ENCODE peak calls at places on chromosomes 3 and 15, in seven cellular contexts. T is activated gamma-delta T cell treated with Interleukin-2 at 50 U/mL for 16 hours, P is posterior cingulate gyrus, E is EH, F is anterior cingulate cortex, K is lower leg skin, Y is NCI-H1417. Z is an unnamed sample.

GRCh38 chr15:65077981-65078352 is 1.4 kb downstream of the KBTBD13 start:
- DNase-seq in T (peak), P (peak), E (peak), F (no peak), K (no peak), Y (no peak), Z (peak)

GRCh38 chr3:52277972-52278509 is 408 bp downstream of the WDR82 start:
- DNase-seq in T (peak), P (peak), E (no peak), F (no peak), K (peak), Y (peak), Z (no peak)

GRCh38 chr3:187293514-187293870 is 2.0 kb upstream of the MASP1 start:
- DNase-seq in T (no peak), P (no peak), E (peak), F (no peak), K (no peak), Y (no peak), Z (no peak)

GRCh38 chr15:33735637-33736247 is 232.6 kb upstream of the CHRM5 start:
- DNase-seq in T (no peak), P (no peak), E (peak), F (no peak), K (no peak), Y (peak), Z (peak)

GRCh38 chr3:134374791-134375541 is 719 bp upstream of the AMOTL2 start:
- DNase-seq in T (no peak), P (no peak), E (peak), F (no peak), K (peak), Y (no peak), Z (no peak)

GRCh38 chr15:94282269-94283250 is 51.2 kb downstream of the MCTP2 start:
- DNase-seq in T (no peak), P (no peak), E (no peak), F (no peak), K (no peak), Y (no peak), Z (no peak)

GRCh38 chr15:62809106-62809967 is 233.2 kb upstream of the TPM1 start:
- DNase-seq in T (no peak), P (no peak), E (peak), F (no peak), K (no peak), Y (no peak), Z (peak)

GRCh38 chr3:156676467-156677119 is 2.2 kb downstream of the TIPARP start:
- DNase-seq in T (no peak), P (no peak), E (no peak), F (no peak), K (no peak), Y (no peak), Z (no peak)

GRCh38 chr3:189772584-189772983 is 141.4 kb downstream of the TP63 start:
- DNase-seq in T (no peak), P (no peak), E (peak), F (no peak), K (no peak), Y (no peak), Z (peak)

GRCh38 chr15:36867436-36867835 is 232.9 kb downstream of the MEIS2 start:
- DNase-seq in T (no peak), P (no peak), E (no peak), F (no peak), K (no peak), Y (no peak), Z (no peak)

GRCh38 chr15:92930776-92931175 is 30.7 kb downstream of the CHD2 start:
- DNase-seq in T (no peak), P (no peak), E (peak), F (no peak), K (no peak), Y (peak), Z (no peak)

GRCh38 chr15:82047493-82048446 is 2.0 kb upstream of the MEX3B start:
- DNase-seq in T (peak), P (peak), E (peak), F (no peak), K (no peak), Y (peak), Z (no peak)

GRCh38 chr15:66703540-66703941 is 1.5 kb downstream of the SMAD6 start:
- DNase-seq in T (no peak), P (no peak), E (peak), F (no peak), K (no peak), Y (peak), Z (no peak)

GRCh38 chr3:105790534-105790933 is 78.3 kb downstream of the CBLB start:
- DNase-seq in T (no peak), P (no peak), E (no peak), F (no peak), K (no peak), Y (no peak), Z (no peak)

GRCh38 chr3:101119535-101119934 is 126.3 kb upstream of the ABI3BP start:
- DNase-seq in T (no peak), P (no peak), E (peak), F (no peak), K (no peak), Y (no peak), Z (no peak)

GRCh38 chr15:48675436-48675835 is 29.9 kb upstream of the FBN1 start:
- DNase-seq in T (no peak), P (no peak), E (peak), F (no peak), K (no peak), Y (no peak), Z (no peak)

GRCh38 chr15:85583404-85584390 is 203.3 kb downstream of the AKAP13 start:
- DNase-seq in T (peak), P (no peak), E (peak), F (no peak), K (no peak), Y (peak), Z (no peak)

GRCh38 chr15:37682304-37682703 is 252.1 kb upstream of the TMCO5A start:
- DNase-seq in T (no peak), P (no peak), E (peak), F (no peak), K (no peak), Y (no peak), Z (no peak)

GRCh38 chr15:75661779-75662140 is 14.0 kb downstream of the SNX33 start:
- DNase-seq in T (no peak), P (no peak), E (no peak), F (no peak), K (no peak), Y (no peak), Z (no peak)

GRCh38 chr3:16338124-16338523 is 73.1 kb downstream of the OXNAD1 start:
- DNase-seq in T (peak), P (no peak), E (peak), F (no peak), K (no peak), Y (no peak), Z (no peak)

GRCh38 chr3:186772886-186773417 is 10.4 kb upstream of the EIF4A2 start:
- DNase-seq in T (peak), P (peak), E (peak), F (no peak), K (peak), Y (no peak), Z (peak)

GRCh38 chr3:28376424-28376823 is 27.8 kb upstream of the AZI2 start:
- DNase-seq in T (no peak), P (no peak), E (peak), F (no peak), K (no peak), Y (no peak), Z (no peak)

GRCh38 chr3:88912294-88913014 is 195.0 kb upstream of the EPHA3 start:
- DNase-seq in T (no peak), P (peak), E (no peak), F (peak), K (no peak), Y (no peak), Z (no peak)

GRCh38 chr3:25940935-25941334 is 151.0 kb downstream of the OXSM start:
- DNase-seq in T (no peak), P (no peak), E (no peak), F (no peak), K (no peak), Y (no peak), Z (no peak)

GRCh38 chr15:83973816-83974215 is 261.8 kb upstream of the GOLGA6L4 start:
- DNase-seq in T (no peak), P (no peak), E (no peak), F (no peak), K (no peak), Y (no peak), Z (no peak)

GRCh38 chr3:172709776-172710708 is 825 bp downstream of the NCEH1 start:
- DNase-seq in T (peak), P (peak), E (peak), F (peak), K (peak), Y (peak), Z (peak)

GRCh38 chr3:195106418-195106906 is 164.5 kb downstream of the XXYLT1 start:
- DNase-seq in T (peak), P (peak), E (peak), F (peak), K (peak), Y (peak), Z (peak)

GRCh38 chr3:134308350-134308891 is 57.8 kb upstream of the RYK start:
- DNase-seq in T (peak), P (peak), E (peak), F (peak), K (peak), Y (peak), Z (peak)